ENCODE peak calls at places on chromosomes 16 and 17, in five cellular contexts. One of them, this sample, is unnamed.

GRCh38 chr17:44200478-44201155 is 933 bp upstream of the ATXN7L3 start:
- DNase-seq in cardiac septum: no peak
- DNase-seq in aorta: peak; percentile 65
- DNase-seq in AML-193: no peak
- DNase-seq in neural progenitor cell: no peak
- DNase-seq in this sample: peak; percentile 17

GRCh38 chr16:23570992-23571632 is 13.6 kb downstream of the UBFD1 start:
- DNase-seq in aorta: peak; percentile 65
- DNase-seq in neural progenitor cell: no peak
- DNase-seq in AML-193: no peak
- DNase-seq in cardiac septum: no peak
- DNase-seq in this sample: no peak

GRCh38 chr17:67385122-67385988 is 8.3 kb downstream of the PITPNC1 start:
- DNase-seq in cardiac septum: no peak
- DNase-seq in neural progenitor cell: no peak
- DNase-seq in aorta: no peak
- DNase-seq in AML-193: no peak
- DNase-seq in this sample: no peak

GRCh38 chr17:13978478-13978877 is 90.8 kb upstream of the COX10 start:
- DNase-seq in neural progenitor cell: no peak
- DNase-seq in aorta: no peak
- DNase-seq in AML-193: no peak
- DNase-seq in cardiac septum: no peak
- DNase-seq in this sample: no peak

GRCh38 chr16:4799171-4799855 is 3.1 kb downstream of the ROGDI start:
- DNase-seq in aorta: no peak
- DNase-seq in cardiac septum: no peak
- DNase-seq in neural progenitor cell: no peak
- DNase-seq in AML-193: no peak
- DNase-seq in this sample: no peak

GRCh38 chr16:13350000-13350399 is 448.6 kb downstream of the SHISA9 start:
- DNase-seq in cardiac septum: no peak
- DNase-seq in neural progenitor cell: no peak
- DNase-seq in AML-193: no peak
- DNase-seq in aorta: no peak
- DNase-seq in this sample: no peak

GRCh38 chr17:3566551-3566950 is 8.9 kb upstream of the TRPV3 start:
- DNase-seq in cardiac septum: no peak
- DNase-seq in aorta: no peak
- DNase-seq in neural progenitor cell: no peak
- DNase-seq in AML-193: no peak
- DNase-seq in this sample: no peak

GRCh38 chr16:64964126-64964540 is 157.7 kb downstream of the CDH11 start:
- DNase-seq in AML-193: no peak
- DNase-seq in cardiac septum: no peak
- DNase-seq in neural progenitor cell: no peak
- DNase-seq in aorta: no peak
- DNase-seq in this sample: no peak

GRCh38 chr17:48628641-48629410 is 2.7 kb upstream of the HOXB9 start:
- DNase-seq in aorta: peak; percentile 42
- DNase-seq in cardiac septum: no peak
- DNase-seq in AML-193: no peak
- DNase-seq in neural progenitor cell: no peak
- DNase-seq in this sample: no peak

GRCh38 chr17:81412490-81413093 is 17.3 kb downstream of the BAHCC1 start:
- DNase-seq in neural progenitor cell: no peak
- DNase-seq in aorta: no peak
- DNase-seq in AML-193: no peak
- DNase-seq in cardiac septum: no peak
- DNase-seq in this sample: peak; percentile 68

GRCh38 chr17:2023692-2024571 is 1.2 kb downstream of the RTN4RL1 start:
- DNase-seq in AML-193: peak; percentile 8
- DNase-seq in cardiac septum: no peak
- DNase-seq in neural progenitor cell: peak; percentile 99
- DNase-seq in aorta: peak; percentile 82
- DNase-seq in this sample: peak; percentile 39

GRCh38 chr17:4788807-4789700 is at the start of gene GLTPD2:
- DNase-seq in AML-193: no peak
- DNase-seq in aorta: no peak
- DNase-seq in cardiac septum: no peak
- DNase-seq in neural progenitor cell: peak; percentile 55
- DNase-seq in this sample: no peak

GRCh38 chr16:89365996-89366395 is 124.4 kb downstream of the ANKRD11 start:
- DNase-seq in AML-193: no peak
- DNase-seq in cardiac septum: no peak
- DNase-seq in aorta: no peak
- DNase-seq in neural progenitor cell: no peak
- DNase-seq in this sample: no peak

GRCh38 chr16:15539197-15539596 is 103.8 kb downstream of the MARF1 start:
- DNase-seq in neural progenitor cell: peak; percentile 55
- DNase-seq in AML-193: no peak
- DNase-seq in cardiac septum: no peak
- DNase-seq in aorta: no peak
- DNase-seq in this sample: no peak

GRCh38 chr17:58303981-58304734 is 23.4 kb upstream of the MPO start:
- DNase-seq in AML-193: peak; percentile 60
- DNase-seq in cardiac septum: peak; percentile 84
- DNase-seq in neural progenitor cell: peak; percentile 67
- DNase-seq in aorta: no peak
- DNase-seq in this sample: peak; percentile 61

GRCh38 chr16:63581560-63581959 is 1540.3 kb downstream of the CDH11 start:
- DNase-seq in aorta: no peak
- DNase-seq in AML-193: no peak
- DNase-seq in neural progenitor cell: no peak
- DNase-seq in cardiac septum: no peak
- DNase-seq in this sample: no peak

GRCh38 chr16:11685844-11686618 is 17.8 kb downstream of the SNN start:
- DNase-seq in aorta: no peak
- DNase-seq in neural progenitor cell: no peak
- DNase-seq in cardiac septum: no peak
- DNase-seq in AML-193: no peak
- DNase-seq in this sample: no peak

GRCh38 chr17:82217530-82218204 is 5.0 kb upstream of the CCDC57 start:
- DNase-seq in cardiac septum: peak; percentile 96
- DNase-seq in neural progenitor cell: no peak
- DNase-seq in aorta: peak; percentile 94
- DNase-seq in AML-193: peak; percentile 94
- DNase-seq in this sample: peak; percentile 87

GRCh38 chr17:73899839-73900238 is 255.6 kb upstream of the SDK2 start:
- DNase-seq in neural progenitor cell: no peak
- DNase-seq in aorta: no peak
- DNase-seq in cardiac septum: no peak
- DNase-seq in AML-193: no peak
- DNase-seq in this sample: no peak

GRCh38 chr17:6626616-6627015 is 13.9 kb downstream of the KIAA0753 start:
- DNase-seq in AML-193: no peak
- DNase-seq in cardiac septum: no peak
- DNase-seq in neural progenitor cell: no peak
- DNase-seq in aorta: no peak
- DNase-seq in this sample: no peak

GRCh38 chr16:22126037-22126558 is 33.8 kb downstream of the VWA3A start:
- DNase-seq in neural progenitor cell: no peak
- DNase-seq in aorta: no peak
- DNase-seq in AML-193: no peak
- DNase-seq in cardiac septum: no peak
- DNase-seq in this sample: no peak

GRCh38 chr17:40281663-40282062 is 6.0 kb upstream of the CDC6 start:
- DNase-seq in cardiac septum: no peak
- DNase-seq in AML-193: no peak
- DNase-seq in neural progenitor cell: no peak
- DNase-seq in aorta: no peak
- DNase-seq in this sample: no peak

This sample was measured in dermis blood vessel endothelial cell.